ENCODE peak calls at places on chromosome 6, in seven cellular contexts. One of them, this sample, is unnamed.

GRCh38 chr6:111533087-111533784 is 50.2 kb upstream of the REV3L start:
- DNase-seq in NB4: no peak
- DNase-seq in astrocyte of the spinal cord: no peak
- DNase-seq in A549: no peak
- DNase-seq in mammary epithelial cell: no peak
- DNase-seq in Peyer's patch: no peak
- DNase-seq in spleen: no peak
- DNase-seq in this sample: no peak

GRCh38 chr6:14177413-14178082 is 60.0 kb downstream of the CD83 start:
- DNase-seq in spleen: no peak
- DNase-seq in A549: no peak
- DNase-seq in NB4: no peak
- DNase-seq in Peyer's patch: no peak
- DNase-seq in astrocyte of the spinal cord: no peak
- DNase-seq in mammary epithelial cell: peak
- DNase-seq in this sample: no peak

GRCh38 chr6:46440133-46440532 is 51.1 kb downstream of the RCAN2 start:
- DNase-seq in A549: no peak
- DNase-seq in Peyer's patch: no peak
- DNase-seq in NB4: no peak
- DNase-seq in spleen: no peak
- DNase-seq in astrocyte of the spinal cord: peak
- DNase-seq in mammary epithelial cell: no peak
- DNase-seq in this sample: peak

GRCh38 chr6:72080260-72080941 is 194.1 kb downstream of the RIMS1 start:
- DNase-seq in Peyer's patch: no peak
- DNase-seq in astrocyte of the spinal cord: no peak
- DNase-seq in A549: no peak
- DNase-seq in NB4: no peak
- DNase-seq in spleen: no peak
- DNase-seq in mammary epithelial cell: no peak
- DNase-seq in this sample: no peak

GRCh38 chr6:36070252-36070651 is 42.6 kb downstream of the MAPK14 start:
- DNase-seq in mammary epithelial cell: no peak
- DNase-seq in NB4: no peak
- DNase-seq in astrocyte of the spinal cord: no peak
- DNase-seq in Peyer's patch: no peak
- DNase-seq in A549: no peak
- DNase-seq in spleen: no peak
- DNase-seq in this sample: no peak

GRCh38 chr6:139316622-139317317 is 25.0 kb upstream of the TXLNB start:
- DNase-seq in A549: no peak
- DNase-seq in spleen: no peak
- DNase-seq in astrocyte of the spinal cord: peak
- DNase-seq in NB4: no peak
- DNase-seq in Peyer's patch: no peak
- DNase-seq in mammary epithelial cell: no peak
- DNase-seq in this sample: no peak

GRCh38 chr6:24332306-24332705 is 25.6 kb downstream of the DCDC2 start:
- DNase-seq in spleen: no peak
- DNase-seq in NB4: no peak
- DNase-seq in mammary epithelial cell: peak
- DNase-seq in Peyer's patch: no peak
- DNase-seq in astrocyte of the spinal cord: peak
- DNase-seq in A549: no peak
- DNase-seq in this sample: no peak

GRCh38 chr6:45661667-45662066 is 283.9 kb upstream of the SUPT3H start:
- DNase-seq in Peyer's patch: no peak
- DNase-seq in astrocyte of the spinal cord: peak
- DNase-seq in mammary epithelial cell: no peak
- DNase-seq in A549: no peak
- DNase-seq in spleen: no peak
- DNase-seq in NB4: no peak
- DNase-seq in this sample: peak

GRCh38 chr6:106771822-106772221 is 142.4 kb downstream of the QRSL1 start:
- DNase-seq in NB4: no peak
- DNase-seq in A549: no peak
- DNase-seq in Peyer's patch: no peak
- DNase-seq in astrocyte of the spinal cord: no peak
- DNase-seq in spleen: no peak
- DNase-seq in mammary epithelial cell: no peak
- DNase-seq in this sample: no peak

GRCh38 chr6:145960918-145961604 is 3.1 kb downstream of the SHPRH start:
- DNase-seq in mammary epithelial cell: no peak
- DNase-seq in astrocyte of the spinal cord: peak
- DNase-seq in A549: no peak
- DNase-seq in Peyer's patch: no peak
- DNase-seq in NB4: peak
- DNase-seq in spleen: no peak
- DNase-seq in this sample: peak

GRCh38 chr6:90397929-90398674 is 101.5 kb upstream of the BACH2 start:
- DNase-seq in Peyer's patch: no peak
- DNase-seq in astrocyte of the spinal cord: no peak
- DNase-seq in A549: no peak
- DNase-seq in mammary epithelial cell: peak
- DNase-seq in NB4: peak
- DNase-seq in spleen: no peak
- DNase-seq in this sample: no peak

GRCh38 chr6:111952821-111953535 is 79.7 kb upstream of the FYN start:
- DNase-seq in NB4: peak
- DNase-seq in astrocyte of the spinal cord: no peak
- DNase-seq in Peyer's patch: no peak
- DNase-seq in spleen: no peak
- DNase-seq in mammary epithelial cell: peak
- DNase-seq in A549: peak
- DNase-seq in this sample: peak

GRCh38 chr6:1086446-1086845 is 225.5 kb upstream of the FOXQ1 start:
- DNase-seq in NB4: no peak
- DNase-seq in astrocyte of the spinal cord: no peak
- DNase-seq in A549: no peak
- DNase-seq in spleen: no peak
- DNase-seq in Peyer's patch: no peak
- DNase-seq in mammary epithelial cell: no peak
- DNase-seq in this sample: no peak

GRCh38 chr6:163095401-163095800 is 319.1 kb upstream of the QKI start:
- DNase-seq in A549: no peak
- DNase-seq in mammary epithelial cell: no peak
- DNase-seq in Peyer's patch: no peak
- DNase-seq in NB4: no peak
- DNase-seq in spleen: no peak
- DNase-seq in astrocyte of the spinal cord: no peak
- DNase-seq in this sample: no peak

GRCh38 chr6:41503841-41504525 is 42.2 kb upstream of the FOXP4 start:
- DNase-seq in NB4: peak
- DNase-seq in A549: peak
- DNase-seq in astrocyte of the spinal cord: peak
- DNase-seq in Peyer's patch: no peak
- DNase-seq in mammary epithelial cell: peak
- DNase-seq in spleen: no peak
- DNase-seq in this sample: peak

GRCh38 chr6:79718509-79719247 is 87.5 kb downstream of the SH3BGRL2 start:
- DNase-seq in astrocyte of the spinal cord: peak
- DNase-seq in Peyer's patch: no peak
- DNase-seq in NB4: no peak
- DNase-seq in A549: no peak
- DNase-seq in spleen: no peak
- DNase-seq in mammary epithelial cell: no peak
- DNase-seq in this sample: peak

GRCh38 chr6:19472168-19472567 is 365.0 kb upstream of the ID4 start:
- DNase-seq in spleen: no peak
- DNase-seq in Peyer's patch: no peak
- DNase-seq in A549: peak
- DNase-seq in astrocyte of the spinal cord: peak
- DNase-seq in NB4: peak
- DNase-seq in mammary epithelial cell: peak
- DNase-seq in this sample: peak

GRCh38 chr6:169427856-169428255 is 174.2 kb upstream of the THBS2 start:
- DNase-seq in astrocyte of the spinal cord: peak
- DNase-seq in A549: no peak
- DNase-seq in spleen: no peak
- DNase-seq in NB4: peak
- DNase-seq in mammary epithelial cell: no peak
- DNase-seq in Peyer's patch: no peak
- DNase-seq in this sample: peak

GRCh38 chr6:154805288-154805911 is 72.2 kb downstream of the SCAF8 start:
- DNase-seq in Peyer's patch: no peak
- DNase-seq in A549: peak
- DNase-seq in NB4: peak
- DNase-seq in astrocyte of the spinal cord: peak
- DNase-seq in spleen: no peak
- DNase-seq in mammary epithelial cell: peak
- DNase-seq in this sample: peak

GRCh38 chr6:52507557-52508260 is 69.2 kb downstream of the TRAM2 start:
- DNase-seq in mammary epithelial cell: peak
- DNase-seq in A549: no peak
- DNase-seq in Peyer's patch: no peak
- DNase-seq in astrocyte of the spinal cord: peak
- DNase-seq in spleen: no peak
- DNase-seq in NB4: peak
- DNase-seq in this sample: peak

GRCh38 chr6:34525431-34526175 is 30.5 kb downstream of the SPDEF start:
- DNase-seq in astrocyte of the spinal cord: no peak
- DNase-seq in mammary epithelial cell: no peak
- DNase-seq in Peyer's patch: peak
- DNase-seq in NB4: no peak
- DNase-seq in A549: no peak
- DNase-seq in spleen: peak
- DNase-seq in this sample: no peak

GRCh38 chr6:170047813-170048212 is 243.1 kb downstream of the DLL1 start:
- DNase-seq in NB4: peak
- DNase-seq in mammary epithelial cell: no peak
- DNase-seq in Peyer's patch: no peak
- DNase-seq in A549: no peak
- DNase-seq in astrocyte of the spinal cord: no peak
- DNase-seq in spleen: peak
- DNase-seq in this sample: no peak

GRCh38 chr6:124432632-124433031 is 529.6 kb upstream of the RNF217 start:
- DNase-seq in astrocyte of the spinal cord: no peak
- DNase-seq in A549: no peak
- DNase-seq in Peyer's patch: no peak
- DNase-seq in mammary epithelial cell: no peak
- DNase-seq in NB4: peak
- DNase-seq in spleen: no peak
- DNase-seq in this sample: no peak

GRCh38 chr6:144953552-144954240 is 668.6 kb downstream of the UTRN start:
- DNase-seq in Peyer's patch: no peak
- DNase-seq in astrocyte of the spinal cord: peak
- DNase-seq in spleen: no peak
- DNase-seq in A549: no peak
- DNase-seq in NB4: no peak
- DNase-seq in mammary epithelial cell: peak
- DNase-seq in this sample: peak

GRCh38 chr6:149746147-149746946 is at the start of gene NUP43:
- DNase-seq in mammary epithelial cell: peak
- DNase-seq in Peyer's patch: peak
- DNase-seq in NB4: peak
- DNase-seq in astrocyte of the spinal cord: peak
- DNase-seq in A549: peak
- DNase-seq in spleen: peak
- DNase-seq in this sample: peak

GRCh38 chr6:43750622-43751021 is 19.4 kb upstream of the VEGFA start:
- DNase-seq in NB4: no peak
- DNase-seq in mammary epithelial cell: no peak
- DNase-seq in astrocyte of the spinal cord: no peak
- DNase-seq in spleen: no peak
- DNase-seq in Peyer's patch: no peak
- DNase-seq in A549: no peak
- DNase-seq in this sample: no peak

GRCh38 chr6:43747734-43748133 is 22.3 kb upstream of the VEGFA start:
- DNase-seq in astrocyte of the spinal cord: no peak
- DNase-seq in Peyer's patch: peak
- DNase-seq in NB4: no peak
- DNase-seq in A549: no peak
- DNase-seq in spleen: no peak
- DNase-seq in mammary epithelial cell: no peak
- DNase-seq in this sample: no peak

GRCh38 chr6:43746613-43747101 is 23.4 kb upstream of the VEGFA start:
- DNase-seq in Peyer's patch: peak
- DNase-seq in spleen: peak
- DNase-seq in mammary epithelial cell: no peak
- DNase-seq in astrocyte of the spinal cord: no peak
- DNase-seq in NB4: no peak
- DNase-seq in A549: no peak
- DNase-seq in this sample: no peak

GRCh38 chr6:43749461-43749860 is 20.6 kb upstream of the VEGFA start:
- DNase-seq in spleen: no peak
- DNase-seq in NB4: no peak
- DNase-seq in A549: no peak
- DNase-seq in Peyer's patch: no peak
- DNase-seq in astrocyte of the spinal cord: no peak
- DNase-seq in mammary epithelial cell: no peak
- DNase-seq in this sample: no peak

GRCh38 chr6:43748765-43749164 is 21.2 kb upstream of the VEGFA start:
- DNase-seq in NB4: no peak
- DNase-seq in spleen: no peak
- DNase-seq in Peyer's patch: no peak
- DNase-seq in mammary epithelial cell: no peak
- DNase-seq in A549: no peak
- DNase-seq in astrocyte of the spinal cord: no peak
- DNase-seq in this sample: no peak
- TF ChIP-seq CTCF in NB4: no peak
- TF ChIP-seq CTCF in spleen: no peak
- TF ChIP-seq CTCF in Peyer's patch: no peak
- TF ChIP-seq CTCF in mammary epithelial cell: no peak
- TF ChIP-seq CTCF in A549: no peak
- TF ChIP-seq CTCF in astrocyte of the spinal cord: no peak
- TF ChIP-seq CTCF in this sample: no peak

GRCh38 chr6:122184260-122184934 is 215.1 kb upstream of the HSF2 start:
- DNase-seq in astrocyte of the spinal cord: peak
- DNase-seq in NB4: peak
- DNase-seq in A549: peak
- DNase-seq in spleen: no peak
- DNase-seq in mammary epithelial cell: peak
- DNase-seq in Peyer's patch: no peak
- DNase-seq in this sample: peak
- TF ChIP-seq CTCF in astrocyte of the spinal cord: peak
- TF ChIP-seq CTCF in NB4: peak
- TF ChIP-seq CTCF in A549: peak
- TF ChIP-seq CTCF in spleen: no peak
- TF ChIP-seq CTCF in mammary epithelial cell: peak
- TF ChIP-seq CTCF in Peyer's patch: no peak
- TF ChIP-seq CTCF in this sample: peak

DNA sequence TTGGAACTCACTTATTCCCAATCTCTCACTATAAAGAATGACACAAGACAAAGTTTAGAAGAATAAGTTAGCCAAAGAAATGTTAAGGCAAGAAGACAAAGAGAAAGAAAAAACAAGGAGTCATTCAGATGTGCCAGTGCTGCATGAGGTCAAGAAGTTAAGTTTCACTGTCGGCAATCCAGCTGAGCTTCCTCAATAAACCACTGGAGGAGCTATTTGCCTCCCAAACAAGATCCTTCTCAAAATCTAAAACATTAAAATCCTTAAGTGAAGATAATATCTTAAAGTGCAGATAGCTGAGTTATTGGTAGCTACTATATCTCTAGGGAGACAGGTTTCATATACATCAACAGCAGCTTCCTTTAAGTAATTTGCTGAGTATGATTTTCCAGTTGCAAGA is 512.3 kb downstream of the HDGFL1 start:
- DNase-seq in NB4: peak
- DNase-seq in Peyer's patch: no peak
- DNase-seq in A549: no peak
- DNase-seq in astrocyte of the spinal cord: no peak
- DNase-seq in mammary epithelial cell: no peak
- DNase-seq in spleen: no peak
- DNase-seq in this sample: no peak
- TF ChIP-seq CTCF in NB4: no peak
- TF ChIP-seq CTCF in Peyer's patch: no peak
- TF ChIP-seq CTCF in A549: no peak
- TF ChIP-seq CTCF in astrocyte of the spinal cord: peak
- TF ChIP-seq CTCF in mammary epithelial cell: no peak
- TF ChIP-seq CTCF in spleen: no peak
- TF ChIP-seq CTCF in this sample: peak

GRCh38 chr6:54267798-54268197 is 40.4 kb upstream of the TINAG start:
- DNase-seq in mammary epithelial cell: peak
- DNase-seq in spleen: no peak
- DNase-seq in astrocyte of the spinal cord: peak
- DNase-seq in A549: peak
- DNase-seq in NB4: peak
- DNase-seq in Peyer's patch: no peak
- DNase-seq in this sample: peak
- TF ChIP-seq CTCF in mammary epithelial cell: peak
- TF ChIP-seq CTCF in spleen: no peak
- TF ChIP-seq CTCF in astrocyte of the spinal cord: peak
- TF ChIP-seq CTCF in A549: peak
- TF ChIP-seq CTCF in NB4: peak
- TF ChIP-seq CTCF in Peyer's patch: peak
- TF ChIP-seq CTCF in this sample: peak

This sample was measured in fibroblast of the aortic adventitia.